ENCODE peak calls at places on chromosomes 2 and 18, in four cellular contexts. J, R, Y and L are unnamed samples.

GRCh38 chr2:16013571-16013970 is 73.2 kb downstream of the MYCN start:
- DNase-seq in R (no peak), J (no peak), Y (no peak), L (no peak)

GRCh38 chr18:11498821-11499220 is 110.6 kb upstream of the SLC35G4 start:
- DNase-seq in Y (no peak), R (no peak), J (no peak), L (no peak)

GRCh38 chr2:201264472-201265173 is 4.3 kb downstream of the CASP8 start:
- DNase-seq in Y (no peak), R (no peak), J (no peak), L (no peak)

GRCh38 chr2:218516614-218517013 is 51.5 kb downstream of the USP37 start:
- DNase-seq in J (peak; percentile 36), Y (peak; percentile 33), R (no peak), L (no peak)

GRCh38 chr2:135785032-135785431 is 43.4 kb downstream of the UBXN4 start:
- DNase-seq in R (no peak), J (peak; percentile 45), Y (no peak), L (no peak)

GRCh38 chr2:12555012-12555645 is 161.6 kb upstream of the TRIB2 start:
- DNase-seq in R (no peak), J (no peak), Y (peak; percentile 22), L (no peak)

GRCh38 chr2:234191819-234192407 is 141.4 kb downstream of the SPP2 start:
- DNase-seq in R (no peak), Y (no peak), J (no peak), L (no peak)

GRCh38 chr18:22683196-22683676 is 249.9 kb upstream of the RBBP8 start:
- DNase-seq in R (no peak), J (peak; percentile 58), Y (peak; percentile 18), L (no peak)

GRCh38 chr2:237625777-237626176 is 1.6 kb upstream of the LRRFIP1 start:
- DNase-seq in R (no peak), J (no peak), Y (no peak), L (no peak)

GRCh38 chr2:108988796-108989713 is at the start of gene EDAR:
- DNase-seq in Y (peak; percentile 18), J (peak; percentile 54), R (no peak), L (peak; percentile 79)

GRCh38 chr2:187554704-187555082 is 458 bp upstream of the TFPI start:
- DNase-seq in R (no peak), J (no peak), Y (peak; percentile 23), L (no peak)

GRCh38 chr2:222688912-222689311 is 17.5 kb downstream of the MOGAT1 start:
- DNase-seq in J (no peak), R (no peak), Y (no peak), L (no peak)

GRCh38 chr2:1664076-1664605 is 80.2 kb downstream of the PXDN start:
- DNase-seq in R (no peak), J (no peak), Y (no peak), L (no peak)

GRCh38 chr2:42809876-42810125 is 17.4 kb upstream of the HAAO start:
- DNase-seq in J (peak; percentile 79), Y (peak; percentile 88), R (no peak), L (peak; percentile 83)

GRCh38 chr2:169756342-169756741 is 22.7 kb downstream of the KLHL23 start:
- DNase-seq in R (no peak), Y (no peak), J (no peak), L (no peak)

GRCh38 chr18:58537272-58538038 is 91.4 kb downstream of the ALPK2 start:
- DNase-seq in Y (no peak), J (no peak), R (no peak), L (no peak)

GRCh38 chr2:119366161-119366648 is 429 bp downstream of the C2orf76 start:
- DNase-seq in J (peak; percentile 70), R (no peak), Y (peak; percentile 29), L (no peak)

GRCh38 chr2:204260162-204260877 is 285.0 kb upstream of the PARD3B start:
- DNase-seq in J (peak; percentile 77), Y (peak; percentile 65), R (no peak), L (peak; percentile 82)

GRCh38 chr2:203631068-203631757 is 75.2 kb upstream of the CD28 start:
- DNase-seq in J (peak; percentile 34), R (no peak), Y (no peak), L (no peak)

GRCh38 chr2:42493885-42494433 is at the start of gene KCNG3:
- DNase-seq in Y (peak; percentile 29), R (no peak), J (peak; percentile 58), L (peak; percentile 83)

GRCh38 chr2:23756593-23757292 is 170.2 kb downstream of the ATAD2B start:
- DNase-seq in Y (no peak), R (no peak), J (no peak), L (no peak)

GRCh38 chr2:56589194-56589593 is 405.4 kb downstream of the CCDC85A start:
- DNase-seq in R (no peak), Y (no peak), J (no peak), L (no peak)

GRCh38 chr18:48333563-48333962 is 75.6 kb downstream of the ZBTB7C start:
- DNase-seq in R (no peak), Y (no peak), J (no peak), L (peak; percentile 24)

DNA sequence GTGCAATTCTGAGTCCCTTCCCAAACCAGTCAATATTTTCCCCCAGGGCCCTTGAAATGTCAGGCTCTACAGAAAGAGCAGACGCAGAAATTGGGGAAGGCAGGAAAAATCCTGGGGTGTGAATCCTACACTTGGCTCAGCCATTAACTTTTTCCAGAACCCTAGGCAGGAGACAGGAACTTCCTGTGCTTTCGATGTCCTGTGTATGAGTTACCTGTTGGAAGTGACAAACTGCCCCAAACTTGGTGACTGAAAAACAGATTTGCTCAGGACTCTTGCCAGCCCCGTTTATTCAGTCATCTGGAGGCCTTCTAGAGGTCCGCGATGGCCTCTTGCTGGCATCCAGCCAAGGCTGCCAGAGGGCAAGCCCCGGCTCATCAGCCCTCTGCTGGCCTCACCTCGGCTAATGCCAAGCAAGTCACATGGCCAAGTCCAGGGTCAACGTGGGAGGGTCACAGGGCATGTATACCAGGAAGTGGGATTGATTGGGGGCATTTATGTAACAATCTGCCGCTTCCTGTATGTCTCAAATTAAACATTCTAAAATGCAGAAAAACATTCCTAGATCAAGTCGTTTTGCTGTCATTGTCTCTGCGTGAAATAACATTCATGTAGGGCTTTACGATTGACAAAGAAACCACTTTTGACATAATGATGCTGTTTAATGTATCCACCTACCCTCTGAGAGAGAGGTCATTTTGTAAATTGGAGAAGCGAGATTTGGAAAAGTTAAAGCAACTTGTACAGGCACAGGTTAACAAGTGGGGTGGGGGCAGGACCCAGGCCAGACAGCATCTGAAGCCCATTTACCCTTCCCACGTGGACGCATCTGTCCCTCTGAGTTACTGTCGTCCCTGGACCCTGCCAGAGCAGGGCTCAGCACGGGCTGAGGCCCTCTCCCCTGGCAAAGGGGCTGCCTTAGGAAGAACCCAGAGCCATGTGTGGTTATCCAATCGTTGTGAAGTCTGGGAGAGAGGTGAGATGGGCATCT is 179.4 kb downstream of the INHBB start:
- DNase-seq in J (peak; percentile 92), Y (no peak), R (no peak), L (no peak)
- TF ChIP-seq ATF2 in J (peak; percentile 84), Y (no peak), R (no peak), L (no peak)

GRCh38 chr2:100046961-100047950 is 95.1 kb downstream of the AFF3 start:
- DNase-seq in R (no peak), J (no peak), Y (peak; percentile 14), L (no peak)
- TF ChIP-seq CTCF in R (no peak), J (no peak), Y (peak; percentile 14), L (no peak)

DNA sequence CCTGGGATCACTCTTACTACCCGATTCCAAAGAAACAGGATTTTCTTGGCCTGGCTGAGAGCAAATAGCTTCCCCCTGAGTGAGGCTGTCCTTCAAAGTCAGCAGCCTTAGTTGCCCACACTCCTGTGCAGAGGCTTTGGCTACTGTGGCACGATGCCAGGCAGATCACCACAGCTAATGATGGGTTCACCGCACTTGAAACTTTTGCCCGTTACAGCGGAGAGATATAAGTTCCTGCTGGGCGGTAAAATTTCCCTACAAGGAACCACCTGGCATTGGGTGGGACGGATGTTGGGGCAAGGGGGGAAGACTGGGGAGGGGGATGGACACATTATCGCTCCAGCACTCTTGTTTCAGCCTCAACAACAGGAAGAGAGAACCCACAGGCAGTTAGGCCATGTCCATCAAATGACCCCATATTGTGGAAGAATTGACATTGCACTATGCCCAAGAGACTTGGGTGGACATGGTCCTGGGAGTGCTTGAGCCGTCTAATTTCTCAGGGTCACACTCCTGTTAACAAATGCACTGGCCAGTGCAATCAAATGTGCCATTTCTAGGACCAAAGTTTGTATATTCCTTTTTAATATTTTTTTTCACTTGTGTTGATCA is 4.5 kb downstream of the IL1B start:
- DNase-seq in R (peak; percentile 55), Y (no peak), J (no peak), L (no peak)
- TF ChIP-seq ESRRA in R (no peak), Y (no peak), J (no peak), L (no peak)

GRCh38 chr2:74269667-74270066 is 71.3 kb downstream of the MTHFD2 start:
- DNase-seq in J (no peak), R (no peak), Y (peak; percentile 13), L (no peak)
- TF ChIP-seq ATF2 in J (no peak), R (no peak), Y (no peak), L (no peak)